ENCODE peak calls at places on chromosomes 6 and 20, in seven cellular contexts. One of them, this sample, is unnamed.

GRCh38 chr6:134288538-134289203 is 29.2 kb downstream of the SGK1 start:
- DNase-seq in bronchial epithelial cell: peak; percentile 90
- DNase-seq in Caki2: peak; percentile 45
- DNase-seq in GF-D8: peak; percentile 50
- DNase-seq in NCI-H1694 treated with DMSO at 0.1 percent for 48 hours: no peak
- DNase-seq in kidney: no peak
- DNase-seq in GM04504: peak; percentile 87
- DNase-seq in this sample: peak; percentile 74

GRCh38 chr20:18272451-18272850 is 15.9 kb upstream of the ZNF133 start:
- DNase-seq in bronchial epithelial cell: peak; percentile 16
- DNase-seq in Caki2: no peak
- DNase-seq in GF-D8: no peak
- DNase-seq in NCI-H1694 treated with DMSO at 0.1 percent for 48 hours: no peak
- DNase-seq in kidney: peak; percentile 61
- DNase-seq in GM04504: no peak
- DNase-seq in this sample: peak; percentile 34

GRCh38 chr6:130500693-130501092 is 134.9 kb downstream of the TMEM200A start:
- DNase-seq in bronchial epithelial cell: no peak
- DNase-seq in Caki2: no peak
- DNase-seq in GF-D8: no peak
- DNase-seq in NCI-H1694 treated with DMSO at 0.1 percent for 48 hours: no peak
- DNase-seq in kidney: no peak
- DNase-seq in GM04504: peak; percentile 88
- DNase-seq in this sample: no peak

GRCh38 chr6:53014034-53014433 is 18.9 kb upstream of the GSTA4 start:
- DNase-seq in bronchial epithelial cell: no peak
- DNase-seq in Caki2: no peak
- DNase-seq in GF-D8: no peak
- DNase-seq in NCI-H1694 treated with DMSO at 0.1 percent for 48 hours: no peak
- DNase-seq in kidney: no peak
- DNase-seq in GM04504: no peak
- DNase-seq in this sample: no peak

GRCh38 chr6:7171733-7172132 is 64.0 kb downstream of the RREB1 start:
- DNase-seq in bronchial epithelial cell: no peak
- DNase-seq in Caki2: no peak
- DNase-seq in GF-D8: no peak
- DNase-seq in NCI-H1694 treated with DMSO at 0.1 percent for 48 hours: no peak
- DNase-seq in kidney: no peak
- DNase-seq in GM04504: no peak
- DNase-seq in this sample: no peak

GRCh38 chr6:2680264-2680908 is 70.3 kb downstream of the MYLK4 start:
- DNase-seq in bronchial epithelial cell: no peak
- DNase-seq in Caki2: no peak
- DNase-seq in GF-D8: no peak
- DNase-seq in NCI-H1694 treated with DMSO at 0.1 percent for 48 hours: no peak
- DNase-seq in kidney: no peak
- DNase-seq in GM04504: no peak
- DNase-seq in this sample: no peak

GRCh38 chr6:130853555-130854183 is 26.5 kb downstream of the SMLR1 start:
- DNase-seq in bronchial epithelial cell: peak; percentile 14
- DNase-seq in Caki2: no peak
- DNase-seq in GF-D8: no peak
- DNase-seq in NCI-H1694 treated with DMSO at 0.1 percent for 48 hours: no peak
- DNase-seq in kidney: no peak
- DNase-seq in GM04504: peak; percentile 32
- DNase-seq in this sample: no peak

GRCh38 chr20:63542696-63543095 is 4.9 kb downstream of the SRMS start:
- DNase-seq in bronchial epithelial cell: no peak
- DNase-seq in Caki2: no peak
- DNase-seq in GF-D8: no peak
- DNase-seq in NCI-H1694 treated with DMSO at 0.1 percent for 48 hours: no peak
- DNase-seq in kidney: no peak
- DNase-seq in GM04504: no peak
- DNase-seq in this sample: no peak

GRCh38 chr6:96089173-96089572 is 73.4 kb downstream of the FUT9 start:
- DNase-seq in bronchial epithelial cell: peak; percentile 13
- DNase-seq in Caki2: peak; percentile 27
- DNase-seq in GF-D8: no peak
- DNase-seq in NCI-H1694 treated with DMSO at 0.1 percent for 48 hours: no peak
- DNase-seq in kidney: no peak
- DNase-seq in GM04504: no peak
- DNase-seq in this sample: no peak

GRCh38 chr6:132445201-132445951 is 44.1 kb upstream of the MOXD1 start:
- DNase-seq in bronchial epithelial cell: peak; percentile 84
- DNase-seq in Caki2: peak; percentile 86
- DNase-seq in GF-D8: no peak
- DNase-seq in NCI-H1694 treated with DMSO at 0.1 percent for 48 hours: no peak
- DNase-seq in kidney: no peak
- DNase-seq in GM04504: peak; percentile 60
- DNase-seq in this sample: no peak

GRCh38 chr6:127690092-127690491 is 113.1 kb downstream of the C6orf58 start:
- DNase-seq in bronchial epithelial cell: peak; percentile 29
- DNase-seq in Caki2: peak; percentile 25
- DNase-seq in GF-D8: no peak
- DNase-seq in NCI-H1694 treated with DMSO at 0.1 percent for 48 hours: peak; percentile 42
- DNase-seq in kidney: no peak
- DNase-seq in GM04504: no peak
- DNase-seq in this sample: no peak

GRCh38 chr6:158938220-158938619 is 61.8 kb downstream of the RSPH3 start:
- DNase-seq in bronchial epithelial cell: no peak
- DNase-seq in Caki2: no peak
- DNase-seq in GF-D8: no peak
- DNase-seq in NCI-H1694 treated with DMSO at 0.1 percent for 48 hours: no peak
- DNase-seq in kidney: no peak
- DNase-seq in GM04504: no peak
- DNase-seq in this sample: no peak

GRCh38 chr6:56486681-56487080 is 156.0 kb downstream of the DST start:
- DNase-seq in bronchial epithelial cell: no peak
- DNase-seq in Caki2: peak; percentile 63
- DNase-seq in GF-D8: no peak
- DNase-seq in NCI-H1694 treated with DMSO at 0.1 percent for 48 hours: no peak
- DNase-seq in kidney: no peak
- DNase-seq in GM04504: no peak
- DNase-seq in this sample: no peak

GRCh38 chr20:39123161-39123560 is 161.0 kb downstream of the DHX35 start:
- DNase-seq in bronchial epithelial cell: no peak
- DNase-seq in Caki2: no peak
- DNase-seq in GF-D8: no peak
- DNase-seq in NCI-H1694 treated with DMSO at 0.1 percent for 48 hours: no peak
- DNase-seq in kidney: no peak
- DNase-seq in GM04504: no peak
- DNase-seq in this sample: no peak

GRCh38 chr6:158018370-158018771 is 36.7 kb downstream of the SYNJ2 start:
- DNase-seq in bronchial epithelial cell: no peak
- DNase-seq in Caki2: no peak
- DNase-seq in GF-D8: no peak
- DNase-seq in NCI-H1694 treated with DMSO at 0.1 percent for 48 hours: no peak
- DNase-seq in kidney: no peak
- DNase-seq in GM04504: no peak
- DNase-seq in this sample: no peak

GRCh38 chr20:58229198-58229802 is 847 bp upstream of the ANKRD60 start:
- DNase-seq in bronchial epithelial cell: no peak
- DNase-seq in Caki2: no peak
- DNase-seq in GF-D8: no peak
- DNase-seq in NCI-H1694 treated with DMSO at 0.1 percent for 48 hours: no peak
- DNase-seq in kidney: no peak
- DNase-seq in GM04504: no peak
- DNase-seq in this sample: no peak

GRCh38 chr6:3744211-3744900 is 7.2 kb downstream of the PXDC1 start:
- DNase-seq in bronchial epithelial cell: no peak
- DNase-seq in Caki2: no peak
- DNase-seq in GF-D8: no peak
- DNase-seq in NCI-H1694 treated with DMSO at 0.1 percent for 48 hours: no peak
- DNase-seq in kidney: peak; percentile 58
- DNase-seq in GM04504: no peak
- DNase-seq in this sample: no peak

GRCh38 chr6:15380354-15380753 is 134.5 kb downstream of the JARID2 start:
- DNase-seq in bronchial epithelial cell: no peak
- DNase-seq in Caki2: no peak
- DNase-seq in GF-D8: no peak
- DNase-seq in NCI-H1694 treated with DMSO at 0.1 percent for 48 hours: no peak
- DNase-seq in kidney: no peak
- DNase-seq in GM04504: no peak
- DNase-seq in this sample: no peak

GRCh38 chr6:154508573-154509375 is 1.7 kb downstream of the CNKSR3 start:
- DNase-seq in bronchial epithelial cell: peak; percentile 72
- DNase-seq in Caki2: peak; percentile 41
- DNase-seq in GF-D8: no peak
- DNase-seq in NCI-H1694 treated with DMSO at 0.1 percent for 48 hours: no peak
- DNase-seq in kidney: no peak
- DNase-seq in GM04504: no peak
- DNase-seq in this sample: no peak

GRCh38 chr6:47752801-47753200 is 29.0 kb upstream of the OPN5 start:
- DNase-seq in bronchial epithelial cell: no peak
- DNase-seq in Caki2: no peak
- DNase-seq in GF-D8: no peak
- DNase-seq in NCI-H1694 treated with DMSO at 0.1 percent for 48 hours: no peak
- DNase-seq in kidney: no peak
- DNase-seq in GM04504: no peak
- DNase-seq in this sample: no peak

GRCh38 chr6:154457881-154458284 is 52.6 kb downstream of the CNKSR3 start:
- DNase-seq in bronchial epithelial cell: peak; percentile 49
- DNase-seq in Caki2: no peak
- DNase-seq in GF-D8: no peak
- DNase-seq in NCI-H1694 treated with DMSO at 0.1 percent for 48 hours: no peak
- DNase-seq in kidney: no peak
- DNase-seq in GM04504: no peak
- DNase-seq in this sample: no peak

GRCh38 chr20:40654876-40655275 is 34.2 kb downstream of the MAFB start:
- DNase-seq in bronchial epithelial cell: no peak
- DNase-seq in Caki2: no peak
- DNase-seq in GF-D8: no peak
- DNase-seq in NCI-H1694 treated with DMSO at 0.1 percent for 48 hours: no peak
- DNase-seq in kidney: no peak
- DNase-seq in GM04504: peak; percentile 32
- DNase-seq in this sample: no peak

GRCh38 chr20:31494131-31494530 is 19.0 kb downstream of the REM1 start:
- DNase-seq in bronchial epithelial cell: peak; percentile 65
- DNase-seq in Caki2: no peak
- DNase-seq in GF-D8: no peak
- DNase-seq in NCI-H1694 treated with DMSO at 0.1 percent for 48 hours: no peak
- DNase-seq in kidney: no peak
- DNase-seq in GM04504: peak; percentile 32
- DNase-seq in this sample: peak; percentile 16

GRCh38 chr20:25302596-25302995 is 54.7 kb downstream of the PYGB start:
- DNase-seq in bronchial epithelial cell: no peak
- DNase-seq in Caki2: no peak
- DNase-seq in GF-D8: no peak
- DNase-seq in NCI-H1694 treated with DMSO at 0.1 percent for 48 hours: no peak
- DNase-seq in kidney: no peak
- DNase-seq in GM04504: no peak
- DNase-seq in this sample: no peak

GRCh38 chr6:33961686-33962085 is 157.9 kb upstream of the MLN start:
- DNase-seq in bronchial epithelial cell: no peak
- DNase-seq in Caki2: no peak
- DNase-seq in GF-D8: no peak
- DNase-seq in NCI-H1694 treated with DMSO at 0.1 percent for 48 hours: no peak
- DNase-seq in kidney: peak; percentile 29
- DNase-seq in GM04504: no peak
- DNase-seq in this sample: no peak

GRCh38 chr6:56642366-56643261 is at the start of gene DST:
- DNase-seq in bronchial epithelial cell: peak; percentile 100
- DNase-seq in Caki2: no peak
- DNase-seq in GF-D8: no peak
- DNase-seq in NCI-H1694 treated with DMSO at 0.1 percent for 48 hours: no peak
- DNase-seq in kidney: no peak
- DNase-seq in GM04504: peak; percentile 90
- DNase-seq in this sample: no peak